ENCODE peak calls at places on chromosomes 7 and 10, in five cellular contexts. P, M, I, D and J are unnamed samples.

GRCh38 chr10:57992321-57993077 is 275.2 kb downstream of the IPMK start:
- DNase-seq in P (no peak), M (no peak), I (no peak), D (no peak), J (no peak)

GRCh38 chr10:87670591-87670990 is 10.9 kb downstream of the PAPSS2 start:
- DNase-seq in P (no peak), M (no peak), I (no peak), D (no peak), J (no peak)

GRCh38 chr10:60346661-60347060 is 43.0 kb downstream of the ANK3 start:
- DNase-seq in P (no peak), M (no peak), I (no peak), D (no peak), J (no peak)

GRCh38 chr7:55307123-55307916 is 57.8 kb upstream of the LANCL2 start:
- DNase-seq in P (no peak), M (no peak), I (no peak), D (no peak), J (no peak)

GRCh38 chr7:131372554-131372953 is 44.9 kb downstream of the MKLN1 start:
- DNase-seq in P (no peak), M (no peak), I (no peak), D (no peak), J (no peak)

GRCh38 chr7:112185005-112185834 is 21.0 kb downstream of the DOCK4 start:
- DNase-seq in P (no peak), M (no peak), I (no peak), D (no peak), J (no peak)

GRCh38 chr7:73909051-73909941 is 48.3 kb downstream of the TMEM270 start:
- DNase-seq in P (no peak), M (peak), I (no peak), D (no peak), J (no peak)

GRCh38 chr10:112899396-112900065 is 50.5 kb upstream of the TCF7L2 start:
- DNase-seq in P (no peak), M (no peak), I (no peak), D (no peak), J (no peak)

GRCh38 chr10:110641256-110641655 is 2.9 kb upstream of the RBM20 start:
- DNase-seq in P (peak), M (no peak), I (peak), D (peak), J (no peak)

GRCh38 chr7:117072620-117073118 is 119.4 kb downstream of the ST7 start:
- DNase-seq in P (peak), M (peak), I (no peak), D (no peak), J (no peak)